ENCODE peak calls at places on chromosomes 7 and 10, in eight cellular contexts. U is stimulated activated CD4-positive, alpha-beta T cell treated with anti-CD3 and anti-CD28 coated beads, Interleukin-1b, Interleukin-23, amount 100 ng/mL, for 24 hours; T is pancreas; V is fibroblast of lung; B is left colon; A is GM03348; W is HEK293T; O is T-cell. S is an unnamed sample.

GRCh38 chr7:105149827-105150226 is 135.8 kb downstream of the KMT2E start:
- DNase-seq in U (no peak), T (no peak), V (peak; percentile 31), O (no peak), W (no peak), A (peak; percentile 66), B (no peak), S (peak; percentile 45)

GRCh38 chr7:151456782-151457181 is 16.8 kb upstream of the CRYGN start:
- DNase-seq in B (no peak), V (no peak), U (no peak), A (no peak), T (no peak), W (no peak), O (no peak), S (no peak)

GRCh38 chr7:77328669-77329068 is 87.5 kb downstream of the GSAP start:
- DNase-seq in U (no peak), A (peak; percentile 62), O (no peak), B (no peak), T (no peak), W (no peak), V (peak; percentile 68), S (no peak)

GRCh38 chr10:31604141-31604540 is 285.1 kb downstream of the ZEB1 start:
- DNase-seq in W (no peak), B (no peak), V (peak; percentile 74), T (no peak), A (no peak), O (no peak), U (no peak), S (peak; percentile 75)

GRCh38 chr10:95246582-95247051 is 44.2 kb downstream of the PDLIM1 start:
- DNase-seq in B (peak; percentile 90), U (peak; percentile 39), A (peak; percentile 75), O (peak; percentile 17), W (peak; percentile 82), T (peak; percentile 65), V (peak; percentile 83), S (peak; percentile 68)

GRCh38 chr10:133159950-133160812 is at the start of gene KNDC1:
- DNase-seq in O (no peak), B (peak; percentile 15), V (peak; percentile 15), U (no peak), A (peak; percentile 85), W (peak; percentile 88), T (no peak), S (no peak)

GRCh38 chr10:130053561-130053960 is 57.1 kb downstream of the C10orf143 start:
- DNase-seq in V (no peak), U (no peak), T (no peak), A (peak; percentile 79), W (no peak), B (no peak), O (no peak), S (peak; percentile 43)

GRCh38 chr10:114412907-114413386 is 8.6 kb upstream of the AFAP1L2 start:
- DNase-seq in A (no peak), V (peak; percentile 67), T (no peak), O (no peak), B (no peak), W (no peak), U (no peak), S (no peak)

GRCh38 chr7:125643302-125643701 is 713.7 kb upstream of the POT1 start:
- DNase-seq in T (no peak), O (no peak), U (no peak), B (no peak), V (no peak), A (no peak), W (no peak), S (no peak)

GRCh38 chr7:16025696-16026095 is 339.2 kb upstream of the MEOX2 start:
- DNase-seq in W (no peak), V (no peak), A (no peak), T (no peak), B (no peak), U (no peak), O (no peak), S (no peak)

GRCh38 chr10:132844069-132844809 is 58.3 kb upstream of the NKX6-2 start:
- DNase-seq in V (no peak), A (no peak), W (no peak), U (no peak), O (no peak), B (no peak), T (no peak), S (no peak)

GRCh38 chr7:36726311-36726710 is 2.0 kb upstream of the AOAH start:
- DNase-seq in U (no peak), B (no peak), A (no peak), V (no peak), W (no peak), T (no peak), O (no peak), S (no peak)

GRCh38 chr10:35746004-35746403 is 103.9 kb upstream of the FZD8 start:
- DNase-seq in B (no peak), U (no peak), O (no peak), A (no peak), V (no peak), T (no peak), W (no peak), S (no peak)

S was measured in A673.